ENCODE peak calls at places on chromosomes 1 and 21, in nine cellular contexts. Y, N, X, S, L, E, P, F and H are unnamed samples.

GRCh38 chr1:233518344-233518743 is 95.6 kb upstream of the KCNK1 start:
- DNase-seq in F (no peak), Y (no peak), E (peak; percentile 4), P (no peak), S (peak; percentile 23), L (peak; percentile 70), N (peak; percentile 61), X (no peak), H (no peak)

GRCh38 chr21:28025111-28025510 is 967.6 kb downstream of the LTN1 start:
- DNase-seq in N (no peak), F (no peak), L (no peak), Y (no peak), E (no peak), X (no peak), P (no peak), S (no peak), H (no peak)

GRCh38 chr1:68276448-68276847 is 44.1 kb upstream of the WLS start:
- DNase-seq in E (no peak), P (no peak), S (no peak), N (peak; percentile 95), L (peak; percentile 74), Y (no peak), F (no peak), X (no peak), H (no peak)

GRCh38 chr1:20682571-20683236 is 21.5 kb upstream of the DDOST start:
- DNase-seq in S (no peak), P (no peak), N (no peak), Y (no peak), F (no peak), L (no peak), E (no peak), X (no peak), H (no peak)

GRCh38 chr21:28893687-28894086 is 99.0 kb downstream of the LTN1 start:
- DNase-seq in F (no peak), X (no peak), Y (no peak), N (no peak), E (no peak), P (no peak), S (no peak), L (no peak), H (no peak)

GRCh38 chr1:155598842-155599331 is 11.1 kb upstream of the MSTO1 start:
- DNase-seq in P (no peak), F (no peak), S (peak; percentile 19), E (peak; percentile 58), L (peak; percentile 63), Y (peak; percentile 34), N (peak; percentile 79), X (no peak), H (no peak)

GRCh38 chr1:185559684-185560310 is 174.4 kb upstream of the HMCN1 start:
- DNase-seq in F (no peak), Y (peak; percentile 43), E (peak; percentile 73), L (peak; percentile 72), X (no peak), N (peak; percentile 64), S (peak; percentile 71), P (no peak), H (peak; percentile 3)

GRCh38 chr1:2865571-2866414 is 64.3 kb upstream of the TTC34 start:
- DNase-seq in E (no peak), N (no peak), Y (no peak), F (no peak), L (no peak), S (no peak), P (peak; percentile 63), X (no peak), H (no peak)

GRCh38 chr1:228097333-228098081 is 5.6 kb downstream of the C1orf35 start:
- DNase-seq in X (no peak), P (peak; percentile 70), Y (no peak), F (no peak), S (no peak), N (peak; percentile 1), E (no peak), L (peak; percentile 21), H (no peak)